ENCODE peak calls at places on chromosomes 1 and 21, in five cellular contexts. C is esophagus squamous epithelium, G is heart right ventricle, U is neural progenitor cell, X is bronchial epithelial cell. W is an unnamed sample.
A peak's percentile ranks its signal among the peaks of the same experiment; 100 is the strongest.

GRCh38 chr1:158652721-158653334 is 33.7 kb downstream of the SPTA1 start:
- DNase-seq in C (no peak), G (no peak), U (no peak), X (no peak), W (no peak)

GRCh38 chr1:52423771-52424170 is 19.4 kb downstream of the PRPF38A start:
- DNase-seq in C (no peak), G (peak; percentile 9), U (no peak), X (no peak), W (no peak)

GRCh38 chr1:84330125-84330984 is 28.8 kb downstream of the SAMD13 start:
- DNase-seq in C (no peak), G (no peak), U (no peak), X (no peak), W (no peak)

GRCh38 chr1:165849336-165850133 is 22.1 kb downstream of the UCK2 start:
- DNase-seq in C (no peak), G (no peak), U (no peak), X (no peak), W (no peak)

GRCh38 chr1:11598461-11598860 is 55.8 kb downstream of the FBXO2 start:
- DNase-seq in C (no peak), G (no peak), U (no peak), X (peak; percentile 67), W (no peak)

GRCh38 chr1:166164995-166165660 is 1.7 kb downstream of the FAM78B start:
- DNase-seq in C (no peak), G (peak; percentile 39), U (peak; percentile 89), X (no peak), W (peak; percentile 52)

GRCh38 chr1:200317236-200317635 is 92.6 kb downstream of the ZNF281 start:
- DNase-seq in C (no peak), G (no peak), U (no peak), X (peak; percentile 83), W (no peak)

GRCh38 chr1:58063095-58063494 is 483.4 kb downstream of the OMA1 start:
- DNase-seq in C (no peak), G (no peak), U (no peak), X (peak; percentile 73), W (no peak)

GRCh38 chr1:6688757-6689156 is 12.9 kb downstream of the DNAJC11 start:
- DNase-seq in C (no peak), G (no peak), U (no peak), X (no peak), W (no peak)

GRCh38 chr21:37072988-37073416 is at the start of the genes PIGP and TTC3:
- DNase-seq in C (peak; percentile 37), G (peak; percentile 96), U (peak; percentile 97), X (peak; percentile 79), W (peak; percentile 99)

GRCh38 chr1:153774780-153775431 is at the start of gene SLC27A3:
- DNase-seq in C (no peak), G (peak; percentile 83), U (peak; percentile 58), X (peak; percentile 48), W (no peak)

GRCh38 chr1:85366391-85366790 is 90.0 kb upstream of the BCL10 start:
- DNase-seq in C (no peak), G (no peak), U (no peak), X (peak; percentile 43), W (no peak)

GRCh38 chr1:84402060-84402459 is 3.8 kb downstream of the DNASE2B start:
- DNase-seq in C (no peak), G (no peak), U (no peak), X (peak; percentile 97), W (no peak)

GRCh38 chr1:77783141-77783540 is 3.7 kb downstream of the MIGA1 start:
- DNase-seq in C (no peak), G (no peak), U (no peak), X (peak; percentile 40), W (no peak)

GRCh38 chr1:212431656-212432055 is 1.1 kb upstream of the NENF start:
- DNase-seq in C (no peak), G (no peak), U (no peak), X (no peak), W (no peak)

DNA sequence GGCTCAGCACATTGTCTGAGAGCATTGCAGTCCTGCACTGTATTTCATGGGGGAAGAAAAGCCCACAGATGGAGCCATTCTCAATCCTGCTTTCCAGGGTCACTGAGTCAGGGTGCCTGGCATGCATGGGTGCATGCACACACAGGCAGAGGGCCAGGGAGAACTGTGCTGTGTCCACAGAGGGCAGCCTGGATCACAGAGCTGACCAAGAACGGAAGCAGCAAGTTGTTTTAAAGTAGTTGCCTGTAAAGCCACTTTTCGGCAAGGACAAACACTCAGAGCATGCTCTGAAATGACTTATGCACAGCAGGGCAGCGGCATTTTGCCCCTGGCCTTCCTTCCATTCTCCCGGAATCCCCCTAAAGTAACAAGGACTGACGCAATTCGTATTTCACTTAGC is 3.6 kb downstream of the ERG start:
- DNase-seq in C (no peak), G (no peak), U (no peak), X (no peak), W (no peak)
- TF ChIP-seq CTCF in C (no peak), G (no peak), U (no peak), X (no peak), W (no peak)

GRCh38 chr1:23178931-23179330 is 10.3 kb upstream of the LUZP1 start:
- DNase-seq in C (no peak), G (no peak), U (peak; percentile 18), X (peak; percentile 35), W (no peak)
- TF ChIP-seq CTCF in C (no peak), G (no peak), U (peak; percentile 28), X (peak; percentile 25), W (peak; percentile 49)

DNA sequence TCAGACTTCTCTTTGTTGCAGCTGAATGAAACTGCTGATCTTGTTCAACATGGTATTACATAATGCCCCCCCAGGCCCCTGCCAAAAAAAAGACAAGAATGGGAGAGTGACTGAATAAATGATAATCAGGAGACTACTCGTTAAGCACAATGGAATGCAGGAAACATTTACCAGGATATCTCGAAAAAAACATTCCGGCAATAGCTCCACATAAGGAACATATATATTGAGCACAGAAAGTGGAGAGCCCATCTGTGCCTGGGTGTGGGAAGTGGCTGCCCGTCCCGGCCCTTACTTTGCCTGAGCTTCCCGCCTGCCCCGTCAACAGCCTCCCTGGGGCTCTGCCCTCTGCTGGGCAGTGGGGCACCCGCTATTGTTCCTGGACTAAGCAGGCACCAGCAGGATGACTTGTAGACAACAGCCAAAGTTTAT is 13.4 kb downstream of the TRIM11 start:
- DNase-seq in C (no peak), G (no peak), U (peak; percentile 57), X (peak; percentile 55), W (no peak)
- TF ChIP-seq CTCF in C (no peak), G (no peak), U (peak; percentile 52), X (peak; percentile 69), W (peak; percentile 37)

DNA sequence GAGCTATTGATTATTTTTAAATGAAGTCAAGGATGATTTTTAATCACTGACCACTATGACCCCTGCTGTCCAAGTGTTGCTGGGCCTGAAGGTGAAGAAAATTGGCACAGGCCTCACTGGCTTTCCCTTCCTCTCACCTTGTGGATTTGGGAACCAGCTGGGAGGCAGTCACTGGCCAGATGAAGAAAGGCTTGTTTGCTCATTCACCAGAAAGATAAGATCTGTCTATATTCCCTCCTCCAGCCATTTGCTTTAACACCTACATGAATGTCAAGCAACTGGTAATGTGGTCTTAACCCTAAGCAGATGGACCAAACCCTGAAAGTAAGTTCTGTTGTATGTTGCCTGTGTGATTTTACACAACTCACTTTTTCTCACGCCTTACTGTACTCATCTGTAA is 10.3 kb upstream of the SRRM1 start:
- DNase-seq in C (no peak), G (no peak), U (no peak), X (no peak), W (no peak)
- TF ChIP-seq CTCF in C (no peak), G (no peak), U (no peak), X (no peak), W (no peak)